ENCODE peak calls at places on chromosomes 2 and 18, in four cellular contexts. M is GM12878, B is K562, O is HepG2. K is an unnamed sample.

GRCh38 chr2:231523451-231524266 is 6.6 kb downstream of the NMUR1 start:
- DNase-seq in M (no peak), B (no peak), O (no peak), K (no peak)

GRCh38 chr18:8121942-8122480 is 487.2 kb upstream of the RAB12 start:
- DNase-seq in M (no peak), B (no peak), O (no peak), K (no peak)

GRCh38 chr2:138296365-138296764 is 205.2 kb upstream of the SPOPL start:
- DNase-seq in M (no peak), B (no peak), O (no peak), K (no peak)

GRCh38 chr2:101558740-101559508 is 84.0 kb upstream of the RFX8 start:
- DNase-seq in M (no peak), B (no peak), O (peak; percentile 77), K (no peak)

GRCh38 chr2:10059552-10060335 is 16.4 kb downstream of the KLF11 start:
- DNase-seq in M (no peak), B (no peak), O (no peak), K (no peak)

GRCh38 chr2:240999873-241000541 is 1.6 kb downstream of the SNED1 start:
- DNase-seq in M (no peak), B (no peak), O (no peak), K (no peak)

GRCh38 chr2:223837290-223838061 is at the start of gene AP1S3:
- DNase-seq in M (no peak), B (peak; percentile 60), O (peak; percentile 69), K (peak; percentile 87)

GRCh38 chr2:233972941-233973575 is 55.9 kb downstream of the TRPM8 start:
- DNase-seq in M (no peak), B (no peak), O (no peak), K (no peak)

GRCh38 chr2:24920813-24921441 is 890 bp upstream of the ADCY3 start:
- DNase-seq in M (no peak), B (peak; percentile 44), O (peak; percentile 21), K (peak; percentile 33)

GRCh38 chr18:77164762-77165485 is 32.3 kb upstream of the MBP start:
- DNase-seq in M (no peak), B (no peak), O (no peak), K (no peak)

GRCh38 chr2:113155331-113155730 is 18.4 kb upstream of the PSD4 start:
- DNase-seq in M (no peak), B (no peak), O (no peak), K (no peak)

GRCh38 chr2:178277741-178278197 is 83.5 kb downstream of the OSBPL6 start:
- DNase-seq in M (no peak), B (peak; percentile 59), O (peak; percentile 86), K (no peak)
- H3K4me3 ChIP-seq in M (no peak overlapping the region), B (no peak overlapping the region), O (no peak overlapping the region), K (no peak overlapping the region)

DNA sequence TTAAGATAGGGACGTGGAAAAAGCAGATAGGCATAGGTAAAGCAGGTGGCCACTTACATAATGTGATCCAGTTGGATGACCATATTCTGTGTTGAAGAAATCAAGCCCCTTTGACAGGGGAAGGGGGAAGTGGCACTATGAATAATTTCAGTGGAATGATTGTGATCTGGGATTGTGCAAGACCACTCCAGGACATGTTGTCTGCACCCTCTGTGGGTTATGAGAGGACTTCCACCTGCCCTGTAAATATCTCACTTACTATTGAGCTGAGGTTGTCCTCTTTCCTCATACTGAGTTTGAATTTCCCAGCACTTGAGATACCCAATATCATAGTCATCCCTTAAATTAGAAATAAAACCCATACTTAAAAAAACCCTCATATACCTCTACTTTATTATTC is 220.7 kb downstream of the IRS1 start:
- DNase-seq in M (no peak), B (no peak), O (peak; percentile 51), K (no peak)
- TF ChIP-seq CHD4 in M (no peak), B (no peak), O (no peak), K (no peak)

GRCh38 chr2:42359894-42360483 is 1.0 kb downstream of the COX7A2L start:
- DNase-seq in M (no peak), B (peak; percentile 45), O (no peak), K (no peak)
- H3K4me3 ChIP-seq in M (peak overlapping the region; percentile 97), B (peak overlapping the region; percentile 99), O (peak overlapping the region; percentile 94), K (peak overlapping the region; percentile 95)

GRCh38 chr2:85539361-85540130 is 578 bp downstream of the MAT2A start:
- DNase-seq in M (peak; percentile 36), B (peak; percentile 83), O (peak; percentile 59), K (peak; percentile 83)
- TF ChIP-seq CHD4 in M (no peak), B (no peak), O (peak; percentile 51), K (no peak)

GRCh38 chr2:12539771-12540170 is 177.0 kb upstream of the TRIB2 start:
- DNase-seq in M (no peak), B (no peak), O (no peak), K (no peak)

GRCh38 chr2:12544221-12544558 is 172.5 kb upstream of the TRIB2 start:
- DNase-seq in M (peak; percentile 32), B (no peak), O (no peak), K (no peak)

GRCh38 chr2:12547771-12548170 is 169.0 kb upstream of the TRIB2 start:
- DNase-seq in M (no peak), B (no peak), O (no peak), K (no peak)

GRCh38 chr2:12539306-12539705 is 177.4 kb upstream of the TRIB2 start:
- DNase-seq in M (no peak), B (no peak), O (no peak), K (no peak)

GRCh38 chr2:12543452-12544220 is 173.1 kb upstream of the TRIB2 start:
- DNase-seq in M (no peak), B (no peak), O (no peak), K (no peak)
- H3K4me3 ChIP-seq in M (no peak overlapping the region), B (no peak overlapping the region), O (no peak overlapping the region), K (no peak overlapping the region)